ENCODE peak calls at places on chromosomes 4 and X, in nine cellular contexts. P is RWPE1, O is AG10803, F is neural crest cell, H is AG09309, L is sigmoid colon, J is HFFc6, A is nephron progenitor cell, N is mesothelial cell of epicardium. U is an unnamed sample.

GRCh38 chrX:152137771-152138387 is 498 bp downstream of the MAGEA10 start:
- DNase-seq in P (no peak), O (no peak), F (no peak), H (no peak), L (no peak), J (no peak), A (no peak), N (no peak), U (no peak)

GRCh38 chr4:37968747-37969146 is 8.5 kb downstream of the PTTG2 start:
- DNase-seq in P (no peak), O (peak), F (no peak), H (no peak), L (no peak), J (no peak), A (no peak), N (no peak), U (no peak)

GRCh38 chr4:150581611-150582010 is 340 bp upstream of the MAB21L2 start:
- DNase-seq in P (no peak), O (no peak), F (peak), H (no peak), L (peak), J (no peak), A (peak), N (peak), U (no peak)

GRCh38 chrX:20947411-20947912 is 426.8 kb upstream of the CNKSR2 start:
- DNase-seq in P (no peak), O (no peak), F (no peak), H (no peak), L (no peak), J (no peak), A (no peak), N (no peak), U (no peak)

GRCh38 chrX:109733658-109734022 is 583 bp upstream of the ACSL4 start:
- DNase-seq in P (no peak), O (no peak), F (no peak), H (no peak), L (no peak), J (no peak), A (no peak), N (no peak), U (no peak)

GRCh38 chrX:24332868-24333267 is 19.0 kb upstream of the SUPT20HL2 start:
- DNase-seq in P (no peak), O (no peak), F (no peak), H (no peak), L (no peak), J (no peak), A (no peak), N (no peak), U (no peak)

GRCh38 chr4:47827339-47828047 is 10.4 kb downstream of the CORIN start:
- DNase-seq in P (no peak), O (no peak), F (no peak), H (no peak), L (no peak), J (no peak), A (no peak), N (no peak), U (no peak)

GRCh38 chrX:70039758-70040157 is 10.0 kb downstream of the AWAT2 start:
- DNase-seq in P (no peak), O (peak), F (no peak), H (no peak), L (no peak), J (peak), A (no peak), N (no peak), U (no peak)

GRCh38 chr4:150986085-150986484 is 29.0 kb downstream of the LRBA start:
- DNase-seq in P (no peak), O (no peak), F (no peak), H (no peak), L (no peak), J (no peak), A (no peak), N (no peak), U (no peak)

GRCh38 chr4:149884046-149884445 is 68.4 kb upstream of the IQCM start:
- DNase-seq in P (no peak), O (peak), F (no peak), H (peak), L (no peak), J (no peak), A (no peak), N (no peak), U (no peak)

DNA sequence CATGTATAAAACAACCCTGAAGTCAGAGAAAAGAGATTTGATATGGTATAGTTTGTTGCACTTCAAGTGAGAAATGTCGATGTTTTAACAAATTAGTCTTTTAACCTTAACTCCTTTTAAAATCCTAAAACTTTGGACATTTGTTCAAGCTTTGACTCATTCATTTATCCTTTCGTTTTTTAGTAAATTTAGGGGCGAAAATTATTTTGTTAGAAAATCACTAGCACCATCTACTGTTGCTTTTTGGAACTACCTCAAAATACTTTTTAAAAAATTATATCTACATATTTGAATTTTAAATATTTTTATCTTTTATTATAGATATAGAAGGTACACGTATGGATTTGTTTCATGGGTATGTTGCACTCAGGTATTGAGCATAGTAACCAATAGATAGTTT is 165.1 kb upstream of the POF1B start:
- DNase-seq in P (no peak), O (peak), F (no peak), H (no peak), L (no peak), J (no peak), A (no peak), N (no peak), U (no peak)
- TF ChIP-seq CTCF in P (no peak), O (peak), F (peak), H (peak), L (peak), J (peak), A (peak), N (peak), U (peak)

GRCh38 chr4:1012031-1012739 is 759 bp downstream of the FGFRL1 start:
- DNase-seq in P (peak), O (peak), F (no peak), H (no peak), L (peak), J (no peak), A (peak), N (no peak), U (no peak)

GRCh38 chr4:1011022-1011694 is at the start of gene FGFRL1:
- DNase-seq in P (peak), O (peak), F (peak), H (peak), L (peak), J (peak), A (peak), N (peak), U (no peak)

GRCh38 chr4:1010522-1011021 is 854 bp upstream of the FGFRL1 start:
- DNase-seq in P (peak), O (peak), F (no peak), H (peak), L (peak), J (peak), A (no peak), N (peak), U (no peak)

GRCh38 chr4:1008840-1009646 is 2.4 kb upstream of the FGFRL1 start:
- DNase-seq in P (no peak), O (no peak), F (no peak), H (no peak), L (peak), J (no peak), A (no peak), N (no peak), U (no peak)

DNA sequence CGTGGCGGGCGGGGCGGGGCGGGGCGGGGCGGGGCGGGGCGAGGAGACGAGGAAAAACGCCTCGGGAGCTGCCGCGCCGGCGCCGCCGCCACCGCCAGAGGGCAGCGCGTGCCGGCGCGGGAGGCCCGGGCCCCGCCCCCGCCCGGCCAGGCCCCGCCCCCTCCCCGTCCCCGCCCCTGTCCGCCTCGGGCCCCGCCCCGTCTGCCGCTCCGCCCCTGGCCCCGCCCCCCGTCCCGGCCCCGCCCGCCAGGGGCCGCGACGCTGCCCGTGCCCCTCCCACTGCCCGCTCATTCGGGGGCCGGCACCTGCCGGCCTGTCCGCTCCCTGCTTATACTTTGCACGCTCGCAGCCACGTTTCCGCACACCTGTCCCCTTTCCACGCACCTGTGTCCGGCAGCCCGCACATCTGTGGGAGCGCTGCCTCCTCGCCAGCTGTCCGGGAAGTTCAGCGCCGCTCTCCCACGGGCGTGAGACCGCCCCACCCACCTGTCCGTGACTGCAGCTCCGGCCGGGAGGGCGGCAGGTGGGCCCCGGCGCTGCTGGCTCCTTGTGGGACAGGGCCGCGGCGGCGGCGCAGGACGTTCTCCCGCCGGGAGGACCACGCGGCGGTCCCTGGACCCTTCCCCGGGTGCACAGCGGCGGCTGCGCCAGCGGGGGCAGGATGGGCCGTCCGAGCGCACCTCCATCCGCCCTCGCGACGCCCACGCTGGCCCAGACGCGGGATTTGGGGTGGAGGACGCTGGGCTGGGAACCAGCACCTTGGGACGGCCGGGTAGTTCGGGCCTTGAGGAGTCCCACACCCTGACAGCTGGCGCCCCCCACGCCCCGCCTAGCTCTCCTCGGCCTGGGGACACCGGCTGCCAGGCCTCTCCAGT is 1.5 kb upstream of the FGFRL1 start:
- DNase-seq in P (peak), O (peak), F (peak), H (no peak), L (peak), J (no peak), A (peak), N (peak), U (no peak)
- TF ChIP-seq CTCF in P (no peak), O (peak), F (peak), H (no peak), L (no peak), J (peak), A (peak), N (no peak), U (no peak)

GRCh38 chr4:76420901-76421581 is at the start of gene CCDC158:
- DNase-seq in P (peak), O (no peak), F (no peak), H (no peak), L (no peak), J (no peak), A (no peak), N (no peak), U (no peak)

GRCh38 chr4:76420311-76420710 is 630 bp downstream of the CCDC158 start:
- DNase-seq in P (no peak), O (no peak), F (no peak), H (no peak), L (no peak), J (no peak), A (no peak), N (no peak), U (no peak)

GRCh38 chr4:76429636-76430035 is 5.4 kb upstream of the SHROOM3 start:
- DNase-seq in P (no peak), O (no peak), F (no peak), H (no peak), L (no peak), J (no peak), A (no peak), N (no peak), U (no peak)

GRCh38 chr4:76430519-76431388 is 4.3 kb upstream of the SHROOM3 start:
- DNase-seq in P (peak), O (peak), F (peak), H (peak), L (no peak), J (peak), A (peak), N (no peak), U (no peak)

DNA sequence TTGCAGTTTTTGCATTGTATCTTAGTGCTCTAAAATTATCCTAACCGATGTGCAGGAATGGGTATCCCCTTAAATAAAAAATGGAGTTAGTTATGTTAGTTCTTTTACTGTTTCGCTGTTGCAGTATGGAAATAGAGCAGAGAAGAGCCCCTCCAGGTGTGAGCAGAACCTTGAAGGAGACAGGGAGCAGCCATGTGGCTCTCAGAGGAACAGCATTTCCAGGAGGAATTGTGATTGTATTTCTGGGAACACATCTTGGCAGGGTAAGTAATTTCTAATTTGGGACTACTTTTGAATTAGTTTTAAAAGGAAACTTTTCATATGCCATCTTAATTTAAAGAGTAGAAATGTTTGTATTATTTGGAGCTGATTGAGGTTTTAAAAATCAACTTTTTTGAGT is 5.3 kb upstream of the CCDC158 start:
- DNase-seq in P (no peak), O (no peak), F (no peak), H (no peak), L (no peak), J (no peak), A (no peak), N (no peak), U (no peak)
- TF ChIP-seq CTCF in P (no peak), O (no peak), F (peak), H (peak), L (no peak), J (peak), A (no peak), N (no peak), U (peak)

DNA sequence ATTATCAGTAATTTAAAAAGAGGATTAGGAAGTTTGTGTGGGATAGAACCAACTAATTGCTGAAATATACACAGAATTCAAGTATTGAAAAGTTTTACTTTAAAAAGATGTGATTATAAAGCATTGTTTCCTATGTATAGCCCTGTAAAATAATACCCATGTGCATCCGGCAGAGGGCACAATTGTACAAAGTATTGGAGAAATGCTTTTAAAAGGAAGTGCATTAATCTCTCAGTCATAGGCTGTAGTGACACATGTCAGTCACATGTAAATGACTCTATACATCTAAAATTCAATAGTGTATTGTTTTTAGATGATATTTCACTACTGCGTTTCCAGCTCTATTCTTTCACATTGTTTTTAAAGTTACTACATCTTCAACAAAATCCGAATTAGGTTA is 9.7 kb upstream of the GEMIN8 start:
- DNase-seq in P (peak), O (peak), F (peak), H (no peak), L (no peak), J (peak), A (peak), N (no peak), U (no peak)
- TF ChIP-seq CTCF in P (peak), O (peak), F (peak), H (peak), L (peak), J (peak), A (peak), N (peak), U (peak)

U was measured in kidney epithelial cell.